ENCODE peak calls at places on chromosomes 16 and 17, in ten cellular contexts. S is esophagus squamous epithelium, V is right lobe of liver, U is A549, Y is tibial nerve, H is ovary, I is adrenal gland, Q is endothelial cell of umbilical vein, K is heart left ventricle, L is IMR-90. P is an unnamed sample.
A peak's percentile ranks its signal among the peaks of the same experiment; 100 is the strongest.

GRCh38 chr16:58501242-58502131 is 1.5 kb downstream of the NDRG4 start:
- DNase-seq in S (no peak), V (no peak), U (no peak), Y (no peak), H (no peak), I (no peak), Q (no peak), K (no peak), L (no peak), P (no peak)

GRCh38 chr17:67974598-67975066 is 21.6 kb downstream of the C17orf58 start:
- DNase-seq in S (no peak), V (no peak), U (no peak), Y (no peak), H (no peak), I (no peak), Q (peak; percentile 25), K (no peak), L (no peak), P (no peak)

GRCh38 chr16:80323187-80323807 is 217.5 kb upstream of the DYNLRB2 start:
- DNase-seq in S (no peak), V (no peak), U (no peak), Y (no peak), H (no peak), I (no peak), Q (no peak), K (no peak), L (no peak), P (peak; percentile 24)

GRCh38 chr16:70750893-70751467 is 50.0 kb downstream of the VAC14 start:
- DNase-seq in S (no peak), V (peak; percentile 76), U (no peak), Y (peak; percentile 73), H (peak; percentile 73), I (peak; percentile 55), Q (peak; percentile 90), K (peak; percentile 74), L (peak; percentile 99), P (peak; percentile 92)

GRCh38 chr16:70523013-70523620 is at the start of gene COG4:
- DNase-seq in S (peak; percentile 37), V (peak; percentile 87), U (peak; percentile 88), Y (peak; percentile 87), H (peak; percentile 88), I (peak; percentile 86), Q (no peak), K (peak; percentile 87), L (peak; percentile 79), P (peak; percentile 91)

GRCh38 chr16:89738072-89738377 is 16.7 kb downstream of the ZNF276 start:
- DNase-seq in S (no peak), V (no peak), U (no peak), Y (no peak), H (no peak), I (no peak), Q (no peak), K (no peak), L (no peak), P (no peak)

GRCh38 chr16:57412584-57412983 is 8.0 kb downstream of the CCL17 start:
- DNase-seq in S (no peak), V (no peak), U (no peak), Y (no peak), H (no peak), I (no peak), Q (no peak), K (no peak), L (no peak), P (no peak)

GRCh38 chr16:57277586-57277985 is 6.9 kb downstream of the PLLP start:
- DNase-seq in S (no peak), V (no peak), U (peak; percentile 58), Y (no peak), H (no peak), I (no peak), Q (no peak), K (no peak), L (peak; percentile 60), P (peak; percentile 24)

GRCh38 chr16:87647431-87648185 is 45.3 kb downstream of the JPH3 start:
- DNase-seq in S (no peak), V (no peak), U (no peak), Y (no peak), H (no peak), I (no peak), Q (no peak), K (no peak), L (no peak), P (no peak)

GRCh38 chr17:43559161-43559816 is 13.1 kb upstream of the ETV4 start:
- DNase-seq in S (no peak), V (no peak), U (no peak), Y (no peak), H (no peak), I (peak; percentile 60), Q (no peak), K (no peak), L (no peak), P (no peak)

GRCh38 chr17:16922386-16923096 is 49.4 kb downstream of the TNFRSF13B start:
- DNase-seq in S (no peak), V (no peak), U (no peak), Y (no peak), H (no peak), I (no peak), Q (no peak), K (no peak), L (peak; percentile 8), P (peak; percentile 31)

GRCh38 chr17:78168906-78169793 is 769 bp downstream of the SYNGR2 start:
- DNase-seq in S (no peak), V (peak; percentile 75), U (peak; percentile 96), Y (peak; percentile 38), H (peak; percentile 60), I (peak; percentile 66), Q (peak; percentile 46), K (peak; percentile 65), L (peak; percentile 33), P (peak; percentile 89)

GRCh38 chr16:57304169-57305061 is 19.9 kb upstream of the PLLP start:
- DNase-seq in S (no peak), V (peak; percentile 77), U (peak; percentile 63), Y (no peak), H (no peak), I (no peak), Q (peak; percentile 67), K (peak; percentile 75), L (peak; percentile 55), P (peak; percentile 88)

GRCh38 chr17:4327638-4328037 is 38.8 kb downstream of the UBE2G1 start:
- DNase-seq in S (no peak), V (no peak), U (peak; percentile 73), Y (no peak), H (no peak), I (no peak), Q (no peak), K (no peak), L (peak; percentile 83), P (no peak)
- H3K4me1 ChIP-seq in S (peaks cover 35% of the 10 kb centered on the region), V (no peaks in the 10 kb centered on the region), U (peaks cover 64% of the 10 kb centered on the region), Y (no peaks in the 10 kb centered on the region), H (no peaks in the 10 kb centered on the region), I (peaks cover 10% of the 10 kb centered on the region), Q (peaks cover 8% of the 10 kb centered on the region), K (peaks cover 34% of the 10 kb centered on the region), L (peaks cover 12% of the 10 kb centered on the region), P (no peaks in the 10 kb centered on the region)

GRCh38 chr17:15263206-15263579 is 1.9 kb downstream of the PMP22 start:
- DNase-seq in S (peak; percentile 15), V (peak; percentile 42), U (peak; percentile 73), Y (peak; percentile 90), H (peak; percentile 86), I (peak; percentile 47), Q (peak; percentile 62), K (peak; percentile 88), L (peak; percentile 73), P (peak; percentile 83)

GRCh38 chr17:15261818-15262290 is 3.3 kb downstream of the PMP22 start:
- DNase-seq in S (no peak), V (no peak), U (peak; percentile 42), Y (no peak), H (peak; percentile 43), I (no peak), Q (peak; percentile 48), K (no peak), L (no peak), P (no peak)

GRCh38 chr17:15263680-15264079 is 1.4 kb downstream of the PMP22 start:
- DNase-seq in S (no peak), V (no peak), U (no peak), Y (no peak), H (no peak), I (no peak), Q (no peak), K (no peak), L (no peak), P (no peak)

GRCh38 chr17:15261063-15261817 is 3.9 kb downstream of the PMP22 start:
- DNase-seq in S (no peak), V (peak; percentile 37), U (peak; percentile 87), Y (peak; percentile 32), H (peak; percentile 68), I (peak; percentile 58), Q (peak; percentile 70), K (peak; percentile 58), L (peak; percentile 60), P (peak; percentile 85)

GRCh38 chr17:15262291-15263205 is 2.6 kb downstream of the PMP22 start:
- DNase-seq in S (peak; percentile 28), V (peak; percentile 75), U (peak; percentile 97), Y (peak; percentile 90), H (peak; percentile 86), I (peak; percentile 79), Q (peak; percentile 63), K (peak; percentile 92), L (peak; percentile 83), P (peak; percentile 79)
- TF ChIP-seq POLR2A in S (no peak), V (peak; percentile 52), U (peak; percentile 73), Y (peak; percentile 93), H (peak; percentile 82), I (peak; percentile 64), Q (peak; percentile 74), K (peak; percentile 92), L (peak; percentile 74), P (peak; percentile 90)

GRCh38 chr17:59769891-59770290 is 62.4 kb downstream of the VMP1 start:
- DNase-seq in S (no peak), V (no peak), U (no peak), Y (no peak), H (no peak), I (no peak), Q (peak; percentile 89), K (no peak), L (no peak), P (no peak)
- H3K27ac ChIP-seq in S (peak overlapping the region; percentile 53), V (no peak overlapping the region), U (peak overlapping the region; percentile 76), Y (peak overlapping the region; percentile 60), H (no peak overlapping the region), I (no peak overlapping the region), Q (peak overlapping the region; percentile 98), K (no peak overlapping the region), L (no peak overlapping the region), P (peak overlapping the region; percentile 27)

GRCh38 chr16:10938844-10939648 is 3.2 kb downstream of the DEXI start:
- DNase-seq in S (no peak), V (no peak), U (no peak), Y (no peak), H (no peak), I (no peak), Q (no peak), K (no peak), L (no peak), P (no peak)
- H3K4me1 ChIP-seq in S (peaks cover 63% of the 10 kb centered on the region), V (no peaks in the 10 kb centered on the region), U (peaks cover 19% of the 10 kb centered on the region), Y (peaks cover 53% of the 10 kb centered on the region), H (peaks cover 21% of the 10 kb centered on the region), I (peaks cover 74% of the 10 kb centered on the region), Q (peaks cover 52% of the 10 kb centered on the region), K (peaks cover 82% of the 10 kb centered on the region), L (peaks cover 22% of the 10 kb centered on the region), P (peaks cover 87% of the 10 kb centered on the region)

P was measured in upper lobe of left lung.